ENCODE peak calls at places on chromosome 11, in ten cellular contexts. E, S, C, T, Q, R, A, O, Z and P are unnamed samples.

GRCh38 chr11:847876-848275 is 5.2 kb downstream of the TSPAN4 start:
- DNase-seq in E (no peak), S (no peak), C (no peak), T (no peak), Q (no peak), R (no peak), A (no peak), O (no peak), Z (no peak), P (no peak)

GRCh38 chr11:65471410-65471762 is 27.5 kb upstream of the MALAT1 start:
- DNase-seq in E (no peak), S (peak), C (peak), T (no peak), Q (peak), R (no peak), A (peak), O (no peak), Z (peak), P (no peak)

GRCh38 chr11:121572581-121573059 is 119.9 kb upstream of the SORL1-AS1 start:
- DNase-seq in E (no peak), S (no peak), C (no peak), T (no peak), Q (no peak), R (no peak), A (no peak), O (no peak), Z (no peak), P (no peak)

GRCh38 chr11:8097926-8098325 is 16.9 kb downstream of the TUB start:
- DNase-seq in E (no peak), S (no peak), C (no peak), T (no peak), Q (peak), R (no peak), A (no peak), O (no peak), Z (no peak), P (no peak)

GRCh38 chr11:77253690-77254089 is 47.8 kb downstream of the GDPD4 start:
- DNase-seq in E (no peak), S (no peak), C (no peak), T (no peak), Q (no peak), R (no peak), A (no peak), O (no peak), Z (no peak), P (no peak)

GRCh38 chr11:66322732-66323427 is 6.0 kb upstream of the CD248 start:
- DNase-seq in E (no peak), S (no peak), C (no peak), T (no peak), Q (no peak), R (no peak), A (peak), O (no peak), Z (no peak), P (no peak)

GRCh38 chr11:110710520-110711381 is 1.5 kb downstream of the ARHGAP20 start:
- DNase-seq in E (peak), S (peak), C (peak), T (peak), Q (no peak), R (peak), A (peak), O (no peak), Z (peak), P (no peak)

GRCh38 chr11:131038597-131038996 is 122.3 kb upstream of the SNX19 start:
- DNase-seq in E (no peak), S (peak), C (no peak), T (peak), Q (no peak), R (no peak), A (peak), O (no peak), Z (no peak), P (no peak)

GRCh38 chr11:23212829-23213228 is 352.6 kb upstream of the CCDC179 start:
- DNase-seq in E (no peak), S (peak), C (no peak), T (no peak), Q (no peak), R (no peak), A (no peak), O (no peak), Z (no peak), P (no peak)

GRCh38 chr11:125494033-125494364 is 2.1 kb downstream of the FEZ1 start:
- DNase-seq in E (no peak), S (no peak), C (peak), T (no peak), Q (no peak), R (no peak), A (no peak), O (no peak), Z (no peak), P (no peak)

GRCh38 chr11:72700026-72700610 is 25.9 kb upstream of the PDE2A start:
- DNase-seq in E (no peak), S (peak), C (peak), T (no peak), Q (no peak), R (no peak), A (peak), O (no peak), Z (peak), P (no peak)

GRCh38 chr11:60706931-60707330 is 7.5 kb downstream of the MS4A8 start:
- DNase-seq in E (no peak), S (no peak), C (no peak), T (no peak), Q (no peak), R (no peak), A (no peak), O (no peak), Z (no peak), P (no peak)

GRCh38 chr11:61256710-61257482 is 15.9 kb downstream of the PGA5 start:
- DNase-seq in E (no peak), S (no peak), C (no peak), T (no peak), Q (no peak), R (no peak), A (no peak), O (no peak), Z (no peak), P (no peak)

GRCh38 chr11:71461696-71462095 is 8.7 kb downstream of the NADSYN1 start:
- DNase-seq in E (no peak), S (no peak), C (no peak), T (no peak), Q (no peak), R (no peak), A (no peak), O (no peak), Z (no peak), P (no peak)

GRCh38 chr11:117828641-117829368 is 4.3 kb upstream of the FXYD2 start:
- DNase-seq in E (peak), S (peak), C (peak), T (no peak), Q (peak), R (no peak), A (peak), O (no peak), Z (peak), P (no peak)

GRCh38 chr11:71432761-71433647 is 15.2 kb downstream of the DHCR7 start:
- DNase-seq in E (no peak), S (no peak), C (no peak), T (no peak), Q (no peak), R (no peak), A (no peak), O (no peak), Z (no peak), P (no peak)

GRCh38 chr11:63813563-63814382 is 517 bp downstream of the SPINDOC start:
- DNase-seq in E (no peak), S (peak), C (peak), T (peak), Q (peak), R (peak), A (peak), O (no peak), Z (peak), P (no peak)

GRCh38 chr11:128831781-128832497 is 35.2 kb downstream of the KCNJ1 start:
- DNase-seq in E (no peak), S (no peak), C (no peak), T (no peak), Q (no peak), R (no peak), A (no peak), O (no peak), Z (no peak), P (no peak)

GRCh38 chr11:126348806-126349582 is 6.5 kb upstream of the ST3GAL4 start:
- DNase-seq in E (no peak), S (no peak), C (peak), T (no peak), Q (no peak), R (no peak), A (peak), O (no peak), Z (peak), P (no peak)

GRCh38 chr11:17979770-17980371 is 33.0 kb downstream of the SERGEF start:
- DNase-seq in E (peak), S (peak), C (no peak), T (peak), Q (peak), R (peak), A (peak), O (no peak), Z (peak), P (peak)

GRCh38 chr11:22338465-22338810 is 257 bp downstream of the SLC17A6 start:
- DNase-seq in E (no peak), S (no peak), C (no peak), T (no peak), Q (no peak), R (no peak), A (no peak), O (no peak), Z (no peak), P (no peak)

GRCh38 chr11:102664001-102664752 is 39.0 kb upstream of the MMP20 start:
- DNase-seq in E (no peak), S (peak), C (no peak), T (peak), Q (peak), R (no peak), A (no peak), O (no peak), Z (no peak), P (no peak)

GRCh38 chr11:119723952-119724325 is 5.1 kb downstream of the NECTIN1 start:
- DNase-seq in E (no peak), S (no peak), C (no peak), T (no peak), Q (no peak), R (no peak), A (no peak), O (no peak), Z (no peak), P (no peak)

GRCh38 chr11:119607726-119608125 is 121.3 kb downstream of the NECTIN1 start:
- DNase-seq in E (no peak), S (no peak), C (no peak), T (no peak), Q (no peak), R (peak), A (no peak), O (no peak), Z (no peak), P (no peak)

GRCh38 chr11:9158898-9159391 is 67.5 kb upstream of the SCUBE2 start:
- DNase-seq in E (peak), S (peak), C (no peak), T (no peak), Q (no peak), R (no peak), A (peak), O (no peak), Z (peak), P (no peak)

GRCh38 chr11:78834886-78835285 is 260.2 kb upstream of the NARS2 start:
- DNase-seq in E (no peak), S (peak), C (no peak), T (no peak), Q (no peak), R (no peak), A (no peak), O (no peak), Z (no peak), P (no peak)

GRCh38 chr11:67999201-67999629 is 4.7 kb downstream of the UNC93B1 start:
- DNase-seq in E (no peak), S (no peak), C (no peak), T (no peak), Q (no peak), R (no peak), A (no peak), O (no peak), Z (no peak), P (no peak)

GRCh38 chr11:93537767-93538261 is 5.4 kb downstream of the SMCO4 start:
- DNase-seq in E (no peak), S (peak), C (no peak), T (no peak), Q (no peak), R (peak), A (peak), O (no peak), Z (peak), P (no peak)

GRCh38 chr11:126791446-126791845 is 209.1 kb downstream of the KIRREL3 start:
- DNase-seq in E (no peak), S (no peak), C (no peak), T (peak), Q (no peak), R (no peak), A (no peak), O (no peak), Z (no peak), P (no peak)